ENCODE peak calls at places on chromosomes 11 and 22, in seven cellular contexts. V is H9, M is mesendoderm, D is IMR-90, G is mesenchymal stem cell, S is H1, Z is trophoblast cell. B is an unnamed sample.
A peak's percentile ranks its signal among the peaks of the same experiment; 100 is the strongest.

GRCh38 chr11:76243648-76244285 is 37.5 kb upstream of the WNT11 start:
- DNase-seq in Z (no peak), G (no peak), V (no peak), D (no peak), S (peak; percentile 59), M (no peak), B (no peak)

GRCh38 chr11:75816561-75817239 is 1.7 kb downstream of the UVRAG start:
- DNase-seq in Z (no peak), M (no peak), D (no peak), V (no peak), S (no peak), G (peak; percentile 28), B (no peak)

GRCh38 chr11:114036156-114036811 is 23.2 kb upstream of the ZBTB16 start:
- DNase-seq in V (peak; percentile 93), G (peak; percentile 77), S (peak; percentile 90), Z (peak; percentile 54), M (peak; percentile 95), D (peak; percentile 18), B (peak; percentile 88)

GRCh38 chr11:70912226-70912840 is 340.0 kb downstream of the SHANK2 start:
- DNase-seq in S (no peak), Z (no peak), D (peak; percentile 75), M (no peak), G (peak; percentile 20), V (no peak), B (no peak)

GRCh38 chr11:100525635-100526034 is 161.5 kb upstream of the ARHGAP42 start:
- DNase-seq in M (peak; percentile 70), Z (no peak), V (peak; percentile 61), G (no peak), D (no peak), S (peak; percentile 78), B (no peak)

GRCh38 chr11:104565581-104565956 is 332.7 kb downstream of the CASP12 start:
- DNase-seq in G (no peak), Z (no peak), D (no peak), V (no peak), S (no peak), M (no peak), B (no peak)

GRCh38 chr11:97140885-97141494 is 751.2 kb downstream of the JRKL start:
- DNase-seq in G (peak; percentile 40), S (no peak), V (no peak), Z (no peak), M (peak; percentile 58), D (no peak), B (peak; percentile 17)

GRCh38 chr11:47433991-47434786 is 8.0 kb upstream of the PSMC3 start:
- DNase-seq in S (no peak), Z (no peak), V (no peak), M (no peak), G (no peak), D (peak; percentile 70), B (no peak)

GRCh38 chr11:129392995-129393394 is 17.3 kb downstream of the BARX2 start:
- DNase-seq in G (no peak), V (no peak), S (no peak), D (no peak), M (no peak), Z (no peak), B (no peak)

GRCh38 chr11:57144075-57144474 is 37.7 kb upstream of the LRRC55 start:
- DNase-seq in D (no peak), S (no peak), G (no peak), V (no peak), Z (no peak), M (no peak), B (no peak)

GRCh38 chr22:17576475-17576874 is 13.2 kb downstream of the SLC25A18 start:
- DNase-seq in D (peak; percentile 65), G (peak; percentile 28), V (peak; percentile 55), Z (peak; percentile 69), M (peak; percentile 96), S (no peak), B (no peak)

GRCh38 chr11:66317322-66317765 is 500 bp upstream of the CD248 start:
- DNase-seq in D (peak; percentile 68), M (peak; percentile 48), Z (no peak), V (no peak), G (peak; percentile 77), S (no peak), B (no peak)

GRCh38 chr22:49023161-49023878 is 804.4 kb downstream of the BRD1 start:
- DNase-seq in M (no peak), V (no peak), Z (no peak), S (no peak), G (no peak), D (no peak), B (no peak)

GRCh38 chr11:73972187-73972586 is 10.5 kb downstream of the UCP2 start:
- DNase-seq in V (no peak), Z (no peak), S (no peak), D (no peak), G (no peak), M (peak; percentile 35), B (no peak)

GRCh38 chr22:22751043-22751603 is 106.7 kb downstream of the GGTLC2 start:
- DNase-seq in M (no peak), Z (no peak), G (no peak), D (no peak), S (no peak), V (no peak), B (no peak)

GRCh38 chr22:50238755-50239154 is 6.1 kb downstream of the TUBGCP6 start:
- DNase-seq in G (no peak), V (no peak), D (no peak), S (no peak), M (no peak), Z (no peak), B (no peak)

GRCh38 chr11:12724301-12725046 is 50.3 kb downstream of the TEAD1 start:
- DNase-seq in S (peak; percentile 77), V (peak; percentile 95), M (peak; percentile 91), D (peak; percentile 95), Z (no peak), G (peak; percentile 97), B (no peak)
- H3K23ac ChIP-seq in S (no peak overlapping the region), V (no peak overlapping the region), M (no peak overlapping the region), D (peak overlapping the region; percentile 46), Z (no peak overlapping the region), G (no peak overlapping the region), B (no peak overlapping the region)

GRCh38 chr22:43484227-43484626 is 72.4 kb downstream of the MPPED1 start:
- DNase-seq in M (no peak), G (no peak), Z (no peak), V (no peak), S (no peak), D (no peak), B (no peak)

GRCh38 chr22:43483266-43483665 is 71.5 kb downstream of the MPPED1 start:
- DNase-seq in D (no peak), M (no peak), S (no peak), V (no peak), G (no peak), Z (no peak), B (no peak)

GRCh38 chr22:43483669-43484068 is 71.9 kb downstream of the MPPED1 start:
- DNase-seq in M (no peak), D (no peak), Z (no peak), S (no peak), G (no peak), V (no peak), B (no peak)

GRCh38 chr22:43481528-43482309 is 69.9 kb downstream of the MPPED1 start:
- DNase-seq in Z (no peak), G (no peak), M (peak; percentile 43), D (no peak), V (no peak), S (no peak), B (no peak)

DNA sequence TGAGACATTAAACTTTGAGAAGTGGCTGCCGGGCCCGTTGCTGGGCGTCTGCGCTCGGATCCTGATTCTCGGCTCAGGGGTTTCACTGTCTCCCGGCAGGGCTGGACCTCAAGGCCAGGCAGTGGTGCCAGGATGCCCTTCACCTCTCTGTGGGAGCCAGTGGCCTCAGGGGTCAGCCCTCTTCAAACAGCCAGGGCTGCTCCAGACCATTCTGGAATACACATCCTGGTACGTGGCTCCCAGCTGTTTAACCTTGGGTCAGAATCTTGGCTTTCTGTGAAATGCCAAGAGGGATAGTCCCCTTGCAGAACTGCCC is 70.5 kb downstream of the MPPED1 start:
- DNase-seq in D (no peak), S (no peak), Z (no peak), G (no peak), V (no peak), M (peak; percentile 60), B (no peak)
- H3K23ac ChIP-seq in D (no peak overlapping the region), S (no peak overlapping the region), Z (no peak overlapping the region), G (no peak overlapping the region), V (no peak overlapping the region), M (peak overlapping the region; percentile 89), B (peak overlapping the region; percentile 47)

GRCh38 chr11:7016011-7016410 is 4.1 kb downstream of the ZNF214 start:
- DNase-seq in G (no peak), Z (no peak), D (no peak), V (no peak), S (no peak), M (no peak), B (no peak)

GRCh38 chr11:7020183-7020917 is at the start of the genes NLRP14 and ZNF214:
- DNase-seq in G (peak; percentile 94), D (peak; percentile 89), S (peak; percentile 89), V (peak; percentile 98), M (peak; percentile 98), Z (peak; percentile 90), B (peak; percentile 95)

GRCh38 chr11:7021318-7021717 is 1.0 kb downstream of the NLRP14 start:
- DNase-seq in D (no peak), G (no peak), Z (no peak), S (no peak), M (no peak), V (no peak), B (no peak)

GRCh38 chr11:7014118-7014517 is 6.0 kb downstream of the ZNF214 start:
- DNase-seq in M (no peak), S (no peak), D (no peak), V (no peak), Z (no peak), G (no peak), B (no peak)

GRCh38 chr11:7019500-7020182 is 505 bp downstream of the ZNF214 start:
- DNase-seq in Z (no peak), D (peak; percentile 20), G (no peak), M (peak; percentile 46), V (peak; percentile 38), S (peak; percentile 60), B (no peak)
- H3K23ac ChIP-seq in Z (no peak overlapping the region), D (peak overlapping the region; percentile 97), G (no peak overlapping the region), M (peak overlapping the region; percentile 24), V (no peak overlapping the region), S (no peak overlapping the region), B (no peak overlapping the region)

GRCh38 chr22:32119568-32120235 is 39.4 kb downstream of the C22orf42 start:
- DNase-seq in M (peak; percentile 10), S (peak; percentile 45), D (no peak), Z (no peak), V (peak; percentile 32), G (no peak), B (no peak)

GRCh38 chr22:32122899-32123298 is 36.2 kb downstream of the C22orf42 start:
- DNase-seq in Z (no peak), M (no peak), G (no peak), V (no peak), S (peak; percentile 31), D (no peak), B (no peak)

GRCh38 chr22:32123657-32124056 is 35.4 kb downstream of the C22orf42 start:
- DNase-seq in S (peak; percentile 73), G (no peak), V (peak; percentile 78), D (no peak), M (peak; percentile 82), Z (no peak), B (no peak)

DNA sequence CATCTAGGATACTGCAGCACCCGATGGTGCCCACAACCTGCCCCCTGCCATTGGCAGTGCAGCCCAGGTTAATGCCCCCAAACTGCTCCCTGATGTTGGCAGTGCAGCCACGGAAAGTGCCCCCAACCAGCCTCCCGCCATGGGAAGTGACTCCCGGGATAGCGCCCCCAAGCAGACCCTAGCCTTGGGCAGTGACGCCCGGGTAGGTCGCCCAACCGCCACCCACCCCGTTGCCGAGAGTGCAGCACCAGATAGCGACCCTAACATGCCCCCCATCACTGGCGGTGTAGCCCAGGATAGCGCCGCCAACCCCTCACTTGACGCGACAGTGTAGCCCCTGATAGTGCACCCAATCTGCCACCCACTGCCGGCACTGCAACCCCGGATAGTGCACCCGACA is 38.5 kb downstream of the C22orf42 start:
- DNase-seq in V (no peak), D (no peak), G (no peak), Z (no peak), M (no peak), S (peak; percentile 30), B (no peak)
- H3K23ac ChIP-seq in V (no peak overlapping the region), D (no peak overlapping the region), G (no peak overlapping the region), Z (no peak overlapping the region), M (no peak overlapping the region), S (no peak overlapping the region), B (peak overlapping the region; percentile 48)

B was measured in neuronal stem cell.